ENCODE peak calls at places on chromosomes 2 and 18, in four cellular contexts. One of them, this sample, is unnamed.

GRCh38 chr18:62175521-62175920 is 11.3 kb downstream of the PIGN start:
- DNase-seq in cerebellum: no peak
- DNase-seq in AG10803: no peak
- DNase-seq in hippocampal formation: no peak
- DNase-seq in this sample: no peak

GRCh38 chr2:105617631-105618350 is 126.9 kb upstream of the NCK2 start:
- DNase-seq in cerebellum: no peak
- DNase-seq in AG10803: no peak
- DNase-seq in hippocampal formation: no peak
- DNase-seq in this sample: no peak

GRCh38 chr18:51066273-51066672 is 36.3 kb downstream of the SMAD4 start:
- DNase-seq in cerebellum: no peak
- DNase-seq in AG10803: peak
- DNase-seq in hippocampal formation: no peak
- DNase-seq in this sample: no peak

GRCh38 chr2:196162586-196163180 is 8.7 kb downstream of the STK17B start:
- DNase-seq in cerebellum: no peak
- DNase-seq in AG10803: no peak
- DNase-seq in hippocampal formation: no peak
- DNase-seq in this sample: no peak

GRCh38 chr2:80476535-80477117 is 172.1 kb upstream of the LRRTM1 start:
- DNase-seq in cerebellum: no peak
- DNase-seq in AG10803: no peak
- DNase-seq in hippocampal formation: no peak
- DNase-seq in this sample: no peak

GRCh38 chr18:32299489-32299888 is 109.7 kb downstream of the MEP1B start:
- DNase-seq in cerebellum: no peak
- DNase-seq in AG10803: no peak
- DNase-seq in hippocampal formation: no peak
- DNase-seq in this sample: no peak

GRCh38 chr18:50870138-50870845 is 8.6 kb upstream of the ME2 start:
- DNase-seq in cerebellum: no peak
- DNase-seq in AG10803: peak
- DNase-seq in hippocampal formation: no peak
- DNase-seq in this sample: no peak

GRCh38 chr2:196995757-196996314 is 69.3 kb upstream of the PGAP1 start:
- DNase-seq in cerebellum: no peak
- DNase-seq in AG10803: peak
- DNase-seq in hippocampal formation: no peak
- DNase-seq in this sample: no peak

GRCh38 chr18:50277935-50278334 is 3.4 kb downstream of the MBD1 start:
- DNase-seq in cerebellum: no peak
- DNase-seq in AG10803: no peak
- DNase-seq in hippocampal formation: no peak
- DNase-seq in this sample: no peak

GRCh38 chr2:101679801-101680487 is 17.6 kb upstream of the MAP4K4 start:
- DNase-seq in cerebellum: no peak
- DNase-seq in AG10803: no peak
- DNase-seq in hippocampal formation: no peak
- DNase-seq in this sample: no peak

GRCh38 chr2:46705663-46706062 is 209.9 kb downstream of the MCFD2 start:
- DNase-seq in cerebellum: no peak
- DNase-seq in AG10803: no peak
- DNase-seq in hippocampal formation: no peak
- DNase-seq in this sample: no peak

GRCh38 chr18:59155140-59155539 is 15.5 kb downstream of the SEC11C start:
- DNase-seq in cerebellum: no peak
- DNase-seq in AG10803: peak
- DNase-seq in hippocampal formation: no peak
- DNase-seq in this sample: no peak

GRCh38 chr2:235262750-235263149 is 231.1 kb upstream of the AGAP1 start:
- DNase-seq in cerebellum: peak
- DNase-seq in AG10803: no peak
- DNase-seq in hippocampal formation: no peak
- DNase-seq in this sample: no peak

GRCh38 chr2:9071032-9071431 is 67.5 kb upstream of the MBOAT2 start:
- DNase-seq in cerebellum: no peak
- DNase-seq in AG10803: peak
- DNase-seq in hippocampal formation: no peak
- DNase-seq in this sample: no peak

GRCh38 chr2:133733856-133734255 is 165.6 kb upstream of the NCKAP5 start:
- DNase-seq in cerebellum: no peak
- DNase-seq in AG10803: peak
- DNase-seq in hippocampal formation: no peak
- DNase-seq in this sample: no peak

This sample was measured in caudate nucleus.